ENCODE peak calls at places on chromosomes 12 and 14, in four cellular contexts. V, N, K and R are unnamed samples.

GRCh38 chr12:62834971-62835547 is 99.9 kb downstream of the PPM1H start:
- DNase-seq in V (no peak), N (no peak), K (peak), R (no peak)

GRCh38 chr12:89261210-89261609 is 91.1 kb downstream of the DUSP6 start:
- DNase-seq in V (no peak), N (peak), K (no peak), R (no peak)

GRCh38 chr12:113135178-113136127 is at the start of gene RASAL1:
- DNase-seq in V (peak), N (peak), K (no peak), R (peak)

GRCh38 chr14:77375973-77376372 is 921 bp downstream of the TMED8 start:
- DNase-seq in V (no peak), N (no peak), K (no peak), R (no peak)

GRCh38 chr12:10205251-10205807 is 7.3 kb upstream of the GABARAPL1 start:
- DNase-seq in V (no peak), N (no peak), K (no peak), R (no peak)

GRCh38 chr12:104567832-104568490 is 111.2 kb downstream of the CHST11 start:
- DNase-seq in V (no peak), N (no peak), K (no peak), R (no peak)

GRCh38 chr14:35402323-35403084 is 2.0 kb downstream of the NFKBIA start:
- DNase-seq in V (no peak), N (no peak), K (no peak), R (no peak)

GRCh38 chr12:125079943-125080645 is 14.9 kb downstream of the AACS start:
- DNase-seq in V (no peak), N (no peak), K (no peak), R (no peak)

GRCh38 chr12:57581802-57582201 is 9.2 kb upstream of the PIP4K2C start:
- DNase-seq in V (no peak), N (no peak), K (no peak), R (no peak)

GRCh38 chr14:104827173-104828055 is 26.5 kb downstream of the ZBTB42 start:
- DNase-seq in V (peak), N (peak), K (no peak), R (peak)

GRCh38 chr14:96038920-96039632 is at the start of gene C14orf132:
- DNase-seq in V (no peak), N (peak), K (no peak), R (peak)

DNA sequence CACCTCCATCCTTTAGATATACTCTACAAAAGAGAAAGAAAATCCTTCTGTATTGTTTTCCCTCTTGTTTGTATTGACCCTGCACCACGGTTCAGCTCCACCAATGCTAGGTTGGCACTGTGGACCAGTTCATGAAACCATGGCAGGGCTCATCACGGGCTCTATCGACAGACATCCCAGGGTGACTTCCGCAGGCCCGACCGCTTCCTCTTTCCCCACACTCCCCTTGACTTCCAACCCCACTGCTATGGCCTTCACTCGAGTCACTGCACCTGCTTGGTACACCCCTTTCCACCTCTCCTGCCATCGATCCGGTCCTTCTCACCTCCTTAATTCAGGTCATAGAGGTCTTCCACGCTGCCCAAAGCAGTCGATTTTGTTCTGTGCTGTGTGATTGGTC is 21.2 kb upstream of the AKAP5 start:
- DNase-seq in V (no peak), N (no peak), K (no peak), R (no peak)
- H3K9ac ChIP-seq in V (no peak), N (no peak), K (no peak), R (peak)

DNA sequence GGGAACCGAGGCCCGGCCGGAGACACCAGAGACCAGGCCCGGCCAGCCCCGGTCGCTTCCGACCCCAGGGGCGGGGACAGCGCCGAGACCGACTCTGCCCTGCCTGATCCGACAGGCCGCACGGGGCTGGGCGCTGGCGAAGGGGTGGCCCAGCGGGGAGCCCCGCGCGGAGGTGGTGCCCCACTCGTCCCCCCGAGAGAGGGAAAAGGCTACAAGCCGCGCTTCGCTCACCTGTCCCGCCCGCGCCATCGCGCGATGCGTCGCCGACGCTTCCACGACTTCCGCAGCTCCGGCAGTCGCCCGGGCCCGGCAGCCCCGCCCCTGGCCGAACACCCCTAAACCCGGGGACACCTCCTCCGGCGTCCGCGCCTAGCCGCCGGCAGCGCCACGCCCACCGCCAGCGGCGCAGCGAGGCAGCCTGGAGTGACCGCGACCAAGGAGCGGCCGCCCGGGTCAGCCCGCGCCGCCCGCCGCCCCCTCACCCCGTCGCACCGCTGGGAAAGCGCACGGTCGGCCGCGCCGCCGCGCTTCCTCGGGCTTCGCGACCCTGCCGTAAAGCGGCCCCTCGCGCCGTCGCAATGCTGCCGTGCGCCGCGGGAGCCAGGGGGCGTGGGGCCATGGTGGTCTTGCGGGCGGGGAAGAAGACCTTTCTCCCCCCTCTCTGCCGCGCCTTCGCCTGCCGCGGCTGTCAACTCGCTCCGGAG is at the start of the genes BAG5 and COA8:
- DNase-seq in V (peak), N (peak), K (peak), R (peak)
- TF ChIP-seq FOXM1 in V (no peak), N (no peak), K (no peak), R (no peak)

GRCh38 chr12:15863258-15863835 is 18.8 kb upstream of the STRAP start:
- DNase-seq in V (peak), N (no peak), K (no peak), R (no peak)
- TF ChIP-seq GABPA in V (no peak), N (no peak), K (no peak), R (no peak)

DNA sequence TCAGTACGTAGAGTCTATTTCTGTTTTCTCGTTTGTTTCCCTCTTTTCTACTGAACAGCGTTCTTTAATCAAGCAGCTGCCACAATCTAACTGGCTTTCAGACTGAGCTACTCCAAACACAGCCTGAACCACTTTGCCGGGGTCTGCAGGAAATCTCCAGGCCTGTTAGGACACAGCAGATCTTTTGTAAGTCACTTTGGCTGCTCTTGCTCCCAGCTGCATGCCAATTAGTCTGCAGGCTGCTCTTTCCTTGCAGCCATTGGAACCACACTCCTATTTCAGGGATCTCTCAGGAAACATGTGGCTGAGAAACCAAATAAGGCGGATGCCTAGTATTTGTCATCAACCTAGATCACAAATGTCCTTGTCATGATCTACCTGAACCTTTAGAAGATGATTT is 73.6 kb downstream of the TMTC1 start:
- DNase-seq in V (no peak), N (peak), K (no peak), R (no peak)
- H3K9ac ChIP-seq in V (no peak), N (no peak), K (no peak), R (no peak)